ENCODE peak calls at places on chromosomes 3 and 15, in four cellular contexts. B, T, R and F are unnamed samples.

GRCh38 chr15:69976366-69976994 is 121.2 kb downstream of the TLE3 start:
- DNase-seq in B (peak), T (peak), R (peak), F (peak)

GRCh38 chr3:169323580-169324453 is 339.7 kb downstream of the MECOM start:
- DNase-seq in B (peak), T (peak), R (no peak), F (peak)

GRCh38 chr3:38019658-38020341 is 9.6 kb downstream of the PLCD1 start:
- DNase-seq in B (no peak), T (no peak), R (no peak), F (no peak)

GRCh38 chr15:57527382-57528091 is 64.2 kb upstream of the MYZAP start:
- DNase-seq in B (peak), T (peak), R (peak), F (peak)

GRCh38 chr3:66021731-66022131 is 17.0 kb downstream of the MAGI1 start:
- DNase-seq in B (peak), T (peak), R (peak), F (peak)

GRCh38 chr3:115834068-115834467 is 210.8 kb downstream of the GAP43 start:
- DNase-seq in B (peak), T (peak), R (peak), F (peak)

GRCh38 chr3:13507247-13507790 is 27.2 kb downstream of the HDAC11 start:
- DNase-seq in B (no peak), T (peak), R (no peak), F (no peak)

GRCh38 chr3:141313091-141313683 is 55.1 kb upstream of the ZBTB38 start:
- DNase-seq in B (no peak), T (no peak), R (no peak), F (no peak)

GRCh38 chr3:4800595-4800994 is 178.6 kb upstream of the BHLHE40 start:
- DNase-seq in B (no peak), T (no peak), R (no peak), F (no peak)

GRCh38 chr15:78751602-78751979 is 59.7 kb downstream of the ADAMTS7 start:
- DNase-seq in B (no peak), T (no peak), R (no peak), F (no peak)

GRCh38 chr15:91589360-91589759 is 264.1 kb upstream of the SLCO3A1 start:
- DNase-seq in B (no peak), T (no peak), R (no peak), F (no peak)

GRCh38 chr3:175255698-175256097 is 396.6 kb downstream of the NAALADL2 start:
- DNase-seq in B (peak), T (peak), R (peak), F (peak)